ENCODE peak calls at places on chromosomes 5 and 9, in five cellular contexts. One of them, this sample, is unnamed.

GRCh38 chr9:13410566-13411031 is 131.1 kb upstream of the MPDZ start:
- DNase-seq in activated CD8-positive, alpha-beta memory T cell treated with anti-CD3 and anti-CD28 coated beads for 1 hour: no peak
- DNase-seq in activated CD4-positive, alpha-beta T cell treated with anti-CD3 and anti-CD28 coated beads, Interleukin-2, amount 10 ng/mL, durations not matched to agents 7 days and 5 days: no peak
- DNase-seq in body of pancreas: no peak
- DNase-seq in sigmoid colon: no peak
- DNase-seq in this sample: peak

GRCh38 chr5:109352475-109352874 is 57.3 kb downstream of the PJA2 start:
- DNase-seq in activated CD8-positive, alpha-beta memory T cell treated with anti-CD3 and anti-CD28 coated beads for 1 hour: no peak
- DNase-seq in activated CD4-positive, alpha-beta T cell treated with anti-CD3 and anti-CD28 coated beads, Interleukin-2, amount 10 ng/mL, durations not matched to agents 7 days and 5 days: no peak
- DNase-seq in body of pancreas: no peak
- DNase-seq in sigmoid colon: no peak
- DNase-seq in this sample: no peak

GRCh38 chr5:74595143-74595915 is 45.2 kb downstream of the ENC1 start:
- DNase-seq in activated CD8-positive, alpha-beta memory T cell treated with anti-CD3 and anti-CD28 coated beads for 1 hour: no peak
- DNase-seq in activated CD4-positive, alpha-beta T cell treated with anti-CD3 and anti-CD28 coated beads, Interleukin-2, amount 10 ng/mL, durations not matched to agents 7 days and 5 days: no peak
- DNase-seq in body of pancreas: peak
- DNase-seq in sigmoid colon: no peak
- DNase-seq in this sample: peak

GRCh38 chr9:133484671-133485437 is 6.0 kb upstream of the SLC2A6 start:
- DNase-seq in activated CD8-positive, alpha-beta memory T cell treated with anti-CD3 and anti-CD28 coated beads for 1 hour: no peak
- DNase-seq in activated CD4-positive, alpha-beta T cell treated with anti-CD3 and anti-CD28 coated beads, Interleukin-2, amount 10 ng/mL, durations not matched to agents 7 days and 5 days: no peak
- DNase-seq in body of pancreas: peak
- DNase-seq in sigmoid colon: no peak
- DNase-seq in this sample: no peak

GRCh38 chr5:157670662-157671591 is at the start of gene C5orf52:
- DNase-seq in activated CD8-positive, alpha-beta memory T cell treated with anti-CD3 and anti-CD28 coated beads for 1 hour: no peak
- DNase-seq in activated CD4-positive, alpha-beta T cell treated with anti-CD3 and anti-CD28 coated beads, Interleukin-2, amount 10 ng/mL, durations not matched to agents 7 days and 5 days: peak
- DNase-seq in body of pancreas: peak
- DNase-seq in sigmoid colon: peak
- DNase-seq in this sample: no peak

GRCh38 chr5:126527892-126528291 is 67.1 kb downstream of the ALDH7A1 start:
- DNase-seq in activated CD8-positive, alpha-beta memory T cell treated with anti-CD3 and anti-CD28 coated beads for 1 hour: no peak
- DNase-seq in activated CD4-positive, alpha-beta T cell treated with anti-CD3 and anti-CD28 coated beads, Interleukin-2, amount 10 ng/mL, durations not matched to agents 7 days and 5 days: no peak
- DNase-seq in body of pancreas: no peak
- DNase-seq in sigmoid colon: no peak
- DNase-seq in this sample: no peak

GRCh38 chr5:139744471-139745120 is 51.0 kb upstream of the PSD2 start:
- DNase-seq in activated CD8-positive, alpha-beta memory T cell treated with anti-CD3 and anti-CD28 coated beads for 1 hour: no peak
- DNase-seq in activated CD4-positive, alpha-beta T cell treated with anti-CD3 and anti-CD28 coated beads, Interleukin-2, amount 10 ng/mL, durations not matched to agents 7 days and 5 days: no peak
- DNase-seq in body of pancreas: no peak
- DNase-seq in sigmoid colon: no peak
- DNase-seq in this sample: no peak

GRCh38 chr5:170120576-170120975 is 14.9 kb downstream of the FOXI1 start:
- DNase-seq in activated CD8-positive, alpha-beta memory T cell treated with anti-CD3 and anti-CD28 coated beads for 1 hour: no peak
- DNase-seq in activated CD4-positive, alpha-beta T cell treated with anti-CD3 and anti-CD28 coated beads, Interleukin-2, amount 10 ng/mL, durations not matched to agents 7 days and 5 days: no peak
- DNase-seq in body of pancreas: no peak
- DNase-seq in sigmoid colon: no peak
- DNase-seq in this sample: no peak

GRCh38 chr9:2241875-2242741 is 227.0 kb downstream of the SMARCA2 start:
- DNase-seq in activated CD8-positive, alpha-beta memory T cell treated with anti-CD3 and anti-CD28 coated beads for 1 hour: no peak
- DNase-seq in activated CD4-positive, alpha-beta T cell treated with anti-CD3 and anti-CD28 coated beads, Interleukin-2, amount 10 ng/mL, durations not matched to agents 7 days and 5 days: peak
- DNase-seq in body of pancreas: peak
- DNase-seq in sigmoid colon: peak
- DNase-seq in this sample: peak

GRCh38 chr9:112885324-112885723 is 5.4 kb downstream of the SLC46A2 start:
- DNase-seq in activated CD8-positive, alpha-beta memory T cell treated with anti-CD3 and anti-CD28 coated beads for 1 hour: no peak
- DNase-seq in activated CD4-positive, alpha-beta T cell treated with anti-CD3 and anti-CD28 coated beads, Interleukin-2, amount 10 ng/mL, durations not matched to agents 7 days and 5 days: no peak
- DNase-seq in body of pancreas: no peak
- DNase-seq in sigmoid colon: no peak
- DNase-seq in this sample: no peak

GRCh38 chr9:131266301-131267229 is 9.7 kb downstream of the FAM78A start:
- DNase-seq in activated CD8-positive, alpha-beta memory T cell treated with anti-CD3 and anti-CD28 coated beads for 1 hour: no peak
- DNase-seq in activated CD4-positive, alpha-beta T cell treated with anti-CD3 and anti-CD28 coated beads, Interleukin-2, amount 10 ng/mL, durations not matched to agents 7 days and 5 days: peak
- DNase-seq in body of pancreas: peak
- DNase-seq in sigmoid colon: no peak
- DNase-seq in this sample: no peak

GRCh38 chr9:32524558-32525461 is 1.2 kb downstream of the RIGI start:
- DNase-seq in activated CD8-positive, alpha-beta memory T cell treated with anti-CD3 and anti-CD28 coated beads for 1 hour: no peak
- DNase-seq in activated CD4-positive, alpha-beta T cell treated with anti-CD3 and anti-CD28 coated beads, Interleukin-2, amount 10 ng/mL, durations not matched to agents 7 days and 5 days: peak
- DNase-seq in body of pancreas: peak
- DNase-seq in sigmoid colon: no peak
- DNase-seq in this sample: no peak

GRCh38 chr9:129834489-129835127 is 467 bp downstream of the C9orf78 start:
- DNase-seq in activated CD8-positive, alpha-beta memory T cell treated with anti-CD3 and anti-CD28 coated beads for 1 hour: no peak
- DNase-seq in activated CD4-positive, alpha-beta T cell treated with anti-CD3 and anti-CD28 coated beads, Interleukin-2, amount 10 ng/mL, durations not matched to agents 7 days and 5 days: peak
- DNase-seq in body of pancreas: no peak
- DNase-seq in sigmoid colon: no peak
- DNase-seq in this sample: no peak

GRCh38 chr9:31005086-31005665 is 1379.3 kb upstream of the ACO1 start:
- DNase-seq in activated CD8-positive, alpha-beta memory T cell treated with anti-CD3 and anti-CD28 coated beads for 1 hour: no peak
- DNase-seq in activated CD4-positive, alpha-beta T cell treated with anti-CD3 and anti-CD28 coated beads, Interleukin-2, amount 10 ng/mL, durations not matched to agents 7 days and 5 days: no peak
- DNase-seq in body of pancreas: peak
- DNase-seq in sigmoid colon: no peak
- DNase-seq in this sample: no peak

GRCh38 chr9:98516205-98516896 is 192.4 kb downstream of the GABBR2 start:
- DNase-seq in activated CD8-positive, alpha-beta memory T cell treated with anti-CD3 and anti-CD28 coated beads for 1 hour: no peak
- DNase-seq in activated CD4-positive, alpha-beta T cell treated with anti-CD3 and anti-CD28 coated beads, Interleukin-2, amount 10 ng/mL, durations not matched to agents 7 days and 5 days: no peak
- DNase-seq in body of pancreas: no peak
- DNase-seq in sigmoid colon: no peak
- DNase-seq in this sample: no peak

GRCh38 chr9:72633966-72634365 is 112.6 kb downstream of the TMC1 start:
- DNase-seq in activated CD8-positive, alpha-beta memory T cell treated with anti-CD3 and anti-CD28 coated beads for 1 hour: no peak
- DNase-seq in activated CD4-positive, alpha-beta T cell treated with anti-CD3 and anti-CD28 coated beads, Interleukin-2, amount 10 ng/mL, durations not matched to agents 7 days and 5 days: no peak
- DNase-seq in body of pancreas: no peak
- DNase-seq in sigmoid colon: no peak
- DNase-seq in this sample: no peak

GRCh38 chr5:10308844-10309243 is 1.1 kb upstream of the CMBL start:
- DNase-seq in activated CD8-positive, alpha-beta memory T cell treated with anti-CD3 and anti-CD28 coated beads for 1 hour: no peak
- DNase-seq in activated CD4-positive, alpha-beta T cell treated with anti-CD3 and anti-CD28 coated beads, Interleukin-2, amount 10 ng/mL, durations not matched to agents 7 days and 5 days: no peak
- DNase-seq in body of pancreas: no peak
- DNase-seq in sigmoid colon: no peak
- DNase-seq in this sample: no peak

GRCh38 chr9:109245300-109245897 is 75.5 kb downstream of the EPB41L4B start:
- DNase-seq in activated CD8-positive, alpha-beta memory T cell treated with anti-CD3 and anti-CD28 coated beads for 1 hour: no peak
- DNase-seq in activated CD4-positive, alpha-beta T cell treated with anti-CD3 and anti-CD28 coated beads, Interleukin-2, amount 10 ng/mL, durations not matched to agents 7 days and 5 days: no peak
- DNase-seq in body of pancreas: no peak
- DNase-seq in sigmoid colon: no peak
- DNase-seq in this sample: no peak

GRCh38 chr9:14400658-14400995 is 86.7 kb upstream of the NFIB start:
- DNase-seq in activated CD8-positive, alpha-beta memory T cell treated with anti-CD3 and anti-CD28 coated beads for 1 hour: no peak
- DNase-seq in activated CD4-positive, alpha-beta T cell treated with anti-CD3 and anti-CD28 coated beads, Interleukin-2, amount 10 ng/mL, durations not matched to agents 7 days and 5 days: no peak
- DNase-seq in body of pancreas: peak
- DNase-seq in sigmoid colon: peak
- DNase-seq in this sample: no peak

GRCh38 chr5:79235222-79235577 is 731 bp upstream of the JMY start:
- DNase-seq in activated CD8-positive, alpha-beta memory T cell treated with anti-CD3 and anti-CD28 coated beads for 1 hour: no peak
- DNase-seq in activated CD4-positive, alpha-beta T cell treated with anti-CD3 and anti-CD28 coated beads, Interleukin-2, amount 10 ng/mL, durations not matched to agents 7 days and 5 days: peak
- DNase-seq in body of pancreas: no peak
- DNase-seq in sigmoid colon: no peak
- DNase-seq in this sample: no peak

GRCh38 chr5:43085453-43085852 is 35.3 kb upstream of the ZNF131 start:
- DNase-seq in activated CD8-positive, alpha-beta memory T cell treated with anti-CD3 and anti-CD28 coated beads for 1 hour: no peak
- DNase-seq in activated CD4-positive, alpha-beta T cell treated with anti-CD3 and anti-CD28 coated beads, Interleukin-2, amount 10 ng/mL, durations not matched to agents 7 days and 5 days: no peak
- DNase-seq in body of pancreas: no peak
- DNase-seq in sigmoid colon: no peak
- DNase-seq in this sample: no peak

GRCh38 chr5:154092356-154092755 is 53.6 kb downstream of the MFAP3 start:
- DNase-seq in activated CD8-positive, alpha-beta memory T cell treated with anti-CD3 and anti-CD28 coated beads for 1 hour: no peak
- DNase-seq in activated CD4-positive, alpha-beta T cell treated with anti-CD3 and anti-CD28 coated beads, Interleukin-2, amount 10 ng/mL, durations not matched to agents 7 days and 5 days: no peak
- DNase-seq in body of pancreas: no peak
- DNase-seq in sigmoid colon: no peak
- DNase-seq in this sample: peak

GRCh38 chr9:35695801-35696420 is 6.2 kb upstream of the TPM2 start:
- DNase-seq in activated CD8-positive, alpha-beta memory T cell treated with anti-CD3 and anti-CD28 coated beads for 1 hour: no peak
- DNase-seq in activated CD4-positive, alpha-beta T cell treated with anti-CD3 and anti-CD28 coated beads, Interleukin-2, amount 10 ng/mL, durations not matched to agents 7 days and 5 days: no peak
- DNase-seq in body of pancreas: peak
- DNase-seq in sigmoid colon: peak
- DNase-seq in this sample: no peak

GRCh38 chr9:131276107-131276888 is at the start of gene FAM78A:
- DNase-seq in activated CD8-positive, alpha-beta memory T cell treated with anti-CD3 and anti-CD28 coated beads for 1 hour: no peak
- DNase-seq in activated CD4-positive, alpha-beta T cell treated with anti-CD3 and anti-CD28 coated beads, Interleukin-2, amount 10 ng/mL, durations not matched to agents 7 days and 5 days: peak
- DNase-seq in body of pancreas: no peak
- DNase-seq in sigmoid colon: no peak
- DNase-seq in this sample: no peak

GRCh38 chr9:129270205-129270604 is 92.1 kb upstream of the IER5L start:
- DNase-seq in activated CD8-positive, alpha-beta memory T cell treated with anti-CD3 and anti-CD28 coated beads for 1 hour: no peak
- DNase-seq in activated CD4-positive, alpha-beta T cell treated with anti-CD3 and anti-CD28 coated beads, Interleukin-2, amount 10 ng/mL, durations not matched to agents 7 days and 5 days: peak
- DNase-seq in body of pancreas: no peak
- DNase-seq in sigmoid colon: no peak
- DNase-seq in this sample: no peak

GRCh38 chr9:113993838-113994540 is 84.1 kb downstream of the AMBP start:
- DNase-seq in activated CD8-positive, alpha-beta memory T cell treated with anti-CD3 and anti-CD28 coated beads for 1 hour: no peak
- DNase-seq in activated CD4-positive, alpha-beta T cell treated with anti-CD3 and anti-CD28 coated beads, Interleukin-2, amount 10 ng/mL, durations not matched to agents 7 days and 5 days: no peak
- DNase-seq in body of pancreas: peak
- DNase-seq in sigmoid colon: peak
- DNase-seq in this sample: no peak

GRCh38 chr5:125412561-125413535 is 666.4 kb upstream of the ZNF608 start:
- DNase-seq in activated CD8-positive, alpha-beta memory T cell treated with anti-CD3 and anti-CD28 coated beads for 1 hour: no peak
- DNase-seq in activated CD4-positive, alpha-beta T cell treated with anti-CD3 and anti-CD28 coated beads, Interleukin-2, amount 10 ng/mL, durations not matched to agents 7 days and 5 days: no peak
- DNase-seq in body of pancreas: peak
- DNase-seq in sigmoid colon: peak
- DNase-seq in this sample: peak

GRCh38 chr9:81683214-81683613 is 6.1 kb downstream of the TLE1 start:
- DNase-seq in activated CD8-positive, alpha-beta memory T cell treated with anti-CD3 and anti-CD28 coated beads for 1 hour: no peak
- DNase-seq in activated CD4-positive, alpha-beta T cell treated with anti-CD3 and anti-CD28 coated beads, Interleukin-2, amount 10 ng/mL, durations not matched to agents 7 days and 5 days: no peak
- DNase-seq in body of pancreas: no peak
- DNase-seq in sigmoid colon: no peak
- DNase-seq in this sample: no peak

GRCh38 chr5:132227235-132227484 is 493 bp downstream of the P4HA2 start:
- DNase-seq in activated CD8-positive, alpha-beta memory T cell treated with anti-CD3 and anti-CD28 coated beads for 1 hour: no peak
- DNase-seq in activated CD4-positive, alpha-beta T cell treated with anti-CD3 and anti-CD28 coated beads, Interleukin-2, amount 10 ng/mL, durations not matched to agents 7 days and 5 days: no peak
- DNase-seq in body of pancreas: no peak
- DNase-seq in sigmoid colon: no peak
- DNase-seq in this sample: no peak

GRCh38 chr9:93262537-93263310 is 78.8 kb downstream of the WNK2 start:
- DNase-seq in activated CD8-positive, alpha-beta memory T cell treated with anti-CD3 and anti-CD28 coated beads for 1 hour: no peak
- DNase-seq in activated CD4-positive, alpha-beta T cell treated with anti-CD3 and anti-CD28 coated beads, Interleukin-2, amount 10 ng/mL, durations not matched to agents 7 days and 5 days: no peak
- DNase-seq in body of pancreas: peak
- DNase-seq in sigmoid colon: peak
- DNase-seq in this sample: no peak

GRCh38 chr5:78829811-78830499 is 155.2 kb downstream of the ARSB start:
- DNase-seq in activated CD8-positive, alpha-beta memory T cell treated with anti-CD3 and anti-CD28 coated beads for 1 hour: no peak
- DNase-seq in activated CD4-positive, alpha-beta T cell treated with anti-CD3 and anti-CD28 coated beads, Interleukin-2, amount 10 ng/mL, durations not matched to agents 7 days and 5 days: no peak
- DNase-seq in body of pancreas: peak
- DNase-seq in sigmoid colon: peak
- DNase-seq in this sample: no peak

GRCh38 chr5:168073991-168074800 is 217.2 kb upstream of the WWC1 start:
- DNase-seq in activated CD8-positive, alpha-beta memory T cell treated with anti-CD3 and anti-CD28 coated beads for 1 hour: no peak
- DNase-seq in activated CD4-positive, alpha-beta T cell treated with anti-CD3 and anti-CD28 coated beads, Interleukin-2, amount 10 ng/mL, durations not matched to agents 7 days and 5 days: no peak
- DNase-seq in body of pancreas: no peak
- DNase-seq in sigmoid colon: no peak
- DNase-seq in this sample: no peak

GRCh38 chr5:107615173-107615856 is 55.4 kb downstream of the EFNA5 start:
- DNase-seq in activated CD8-positive, alpha-beta memory T cell treated with anti-CD3 and anti-CD28 coated beads for 1 hour: no peak
- DNase-seq in activated CD4-positive, alpha-beta T cell treated with anti-CD3 and anti-CD28 coated beads, Interleukin-2, amount 10 ng/mL, durations not matched to agents 7 days and 5 days: no peak
- DNase-seq in body of pancreas: no peak
- DNase-seq in sigmoid colon: no peak
- DNase-seq in this sample: peak

GRCh38 chr9:124259273-124260078 is 1.7 kb downstream of the NEK6 start:
- DNase-seq in activated CD8-positive, alpha-beta memory T cell treated with anti-CD3 and anti-CD28 coated beads for 1 hour: no peak
- DNase-seq in activated CD4-positive, alpha-beta T cell treated with anti-CD3 and anti-CD28 coated beads, Interleukin-2, amount 10 ng/mL, durations not matched to agents 7 days and 5 days: no peak
- DNase-seq in body of pancreas: peak
- DNase-seq in sigmoid colon: peak
- DNase-seq in this sample: no peak